ENCODE peak calls at places on chromosomes 6 and 20, in four cellular contexts. X, J, Q and K are unnamed samples.

GRCh38 chr6:40183902-40184301 is 249.6 kb upstream of the MOCS1 start:
- DNase-seq in Q (no peak), J (no peak), X (no peak), K (no peak)

GRCh38 chr6:11043961-11044711 is at the start of gene ELOVL2:
- DNase-seq in Q (no peak), J (peak; percentile 22), X (peak; percentile 88), K (peak; percentile 44)

GRCh38 chr6:133526436-133526835 is 285.3 kb downstream of the EYA4 start:
- DNase-seq in J (no peak), Q (no peak), X (no peak), K (no peak)

GRCh38 chr6:28355743-28356665 is 6.3 kb downstream of the ZKSCAN3 start:
- DNase-seq in X (peak; percentile 93), Q (peak; percentile 91), J (peak; percentile 80), K (peak; percentile 66)

GRCh38 chr6:34922177-34922663 is 33.2 kb downstream of the ANKS1A start:
- DNase-seq in Q (no peak), J (peak; percentile 65), X (peak; percentile 23), K (peak; percentile 40)

GRCh38 chr20:56690531-56691175 is 61.5 kb downstream of the TFAP2C start:
- DNase-seq in Q (peak; percentile 39), J (no peak), X (no peak), K (peak; percentile 31)

GRCh38 chr6:149990672-149991402 is 27.1 kb downstream of the ULBP1 start:
- DNase-seq in Q (no peak), J (no peak), X (peak; percentile 23), K (no peak)

GRCh38 chr6:36912583-36912982 is 26.8 kb downstream of the C6orf89 start:
- DNase-seq in Q (no peak), X (peak; percentile 30), J (peak; percentile 90), K (peak; percentile 87)

GRCh38 chr20:63499333-63499969 is 568 bp upstream of the EEF1A2 start:
- DNase-seq in J (no peak), X (no peak), Q (no peak), K (no peak)

GRCh38 chr6:108448481-108448880 is 112.2 kb upstream of the FOXO3 start:
- DNase-seq in J (no peak), X (no peak), Q (no peak), K (no peak)

GRCh38 chr6:108454356-108454755 is 106.4 kb upstream of the FOXO3 start:
- DNase-seq in X (peak; percentile 46), J (no peak), Q (peak; percentile 63), K (no peak)

GRCh38 chr6:108453601-108454157 is 107.0 kb upstream of the FOXO3 start:
- DNase-seq in Q (no peak), J (peak; percentile 79), X (no peak), K (no peak)

GRCh38 chr6:108455688-108456087 is 105.0 kb upstream of the FOXO3 start:
- DNase-seq in J (no peak), X (no peak), Q (no peak), K (no peak)

GRCh38 chr6:108452725-108453195 is 108.0 kb upstream of the FOXO3 start:
- DNase-seq in J (peak; percentile 76), Q (no peak), X (peak; percentile 26), K (no peak)
- H3K27ac ChIP-seq in J (peak overlapping the region; percentile 79), Q (no peak overlapping the region), X (peak overlapping the region; percentile 44), K (no peak overlapping the region)

DNA sequence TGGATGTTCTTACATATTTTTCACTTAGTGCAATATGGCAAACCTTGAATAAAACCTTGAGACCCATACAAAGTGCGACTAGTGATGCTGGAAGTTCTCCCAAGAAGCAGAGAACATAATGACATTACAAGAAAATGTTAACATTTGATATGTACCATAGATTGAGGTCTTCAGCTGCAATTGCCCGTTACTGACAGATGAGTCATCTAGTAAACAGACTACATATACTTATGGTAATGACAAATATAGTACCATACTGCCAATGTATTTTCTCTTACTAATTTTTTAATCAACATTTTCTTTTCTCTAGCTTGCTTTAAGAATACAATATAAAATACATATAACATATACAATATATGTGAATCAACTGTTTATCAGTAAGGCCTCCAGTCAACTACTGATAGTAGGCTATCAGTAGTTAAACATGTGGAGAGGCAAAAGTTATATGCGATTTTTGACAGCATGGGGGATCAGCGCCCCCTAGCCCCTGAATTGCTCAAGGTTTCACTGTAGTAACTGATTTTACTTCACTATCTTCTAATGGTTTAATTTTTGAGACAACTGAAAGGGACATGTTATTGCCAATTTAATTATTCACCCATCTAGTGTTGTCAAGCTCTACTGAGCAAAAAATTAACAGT is 166.7 kb upstream of the ADGRB3 start:
- DNase-seq in X (no peak), J (no peak), Q (no peak), K (no peak)
- TF ChIP-seq CTCF in X (peak; percentile 26), J (peak; percentile 24), Q (no peak), K (no peak)

DNA sequence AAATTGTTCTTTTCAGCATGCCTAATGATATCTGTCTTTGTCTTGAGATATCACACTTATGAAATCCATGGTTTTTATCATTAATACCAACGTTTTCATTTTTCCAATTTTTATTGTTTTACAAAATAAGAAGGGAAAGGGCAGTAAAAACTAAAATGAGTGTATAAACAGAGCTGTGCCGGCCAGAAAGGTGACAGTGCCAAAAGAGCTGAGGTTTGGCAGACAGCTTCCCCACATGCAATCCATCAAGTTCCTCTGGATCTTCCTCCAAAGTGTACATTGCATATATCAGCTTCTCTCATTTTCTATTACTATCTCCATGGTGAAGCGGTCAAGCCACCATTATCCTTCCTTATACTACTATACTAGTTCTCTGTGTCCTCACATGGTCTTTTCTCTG is 10.1 kb upstream of the TMEM244 start:
- DNase-seq in Q (no peak), J (no peak), X (no peak), K (no peak)
- H3K27ac ChIP-seq in Q (no peak overlapping the region), J (no peak overlapping the region), X (no peak overlapping the region), K (no peak overlapping the region)

GRCh38 chr6:43970913-43971775 is 156.1 kb downstream of the MRPL14 start:
- DNase-seq in X (no peak), J (no peak), Q (peak; percentile 74), K (no peak)

GRCh38 chr6:43973351-43973750 is 153.9 kb downstream of the MRPL14 start:
- DNase-seq in J (no peak), Q (no peak), X (no peak), K (no peak)

GRCh38 chr6:43971776-43972126 is 155.5 kb downstream of the MRPL14 start:
- DNase-seq in J (no peak), Q (no peak), X (no peak), K (no peak)

GRCh38 chr6:43972915-43973304 is 154.3 kb downstream of the MRPL14 start:
- DNase-seq in J (peak; percentile 83), Q (peak; percentile 69), X (peak; percentile 78), K (peak; percentile 43)

DNA sequence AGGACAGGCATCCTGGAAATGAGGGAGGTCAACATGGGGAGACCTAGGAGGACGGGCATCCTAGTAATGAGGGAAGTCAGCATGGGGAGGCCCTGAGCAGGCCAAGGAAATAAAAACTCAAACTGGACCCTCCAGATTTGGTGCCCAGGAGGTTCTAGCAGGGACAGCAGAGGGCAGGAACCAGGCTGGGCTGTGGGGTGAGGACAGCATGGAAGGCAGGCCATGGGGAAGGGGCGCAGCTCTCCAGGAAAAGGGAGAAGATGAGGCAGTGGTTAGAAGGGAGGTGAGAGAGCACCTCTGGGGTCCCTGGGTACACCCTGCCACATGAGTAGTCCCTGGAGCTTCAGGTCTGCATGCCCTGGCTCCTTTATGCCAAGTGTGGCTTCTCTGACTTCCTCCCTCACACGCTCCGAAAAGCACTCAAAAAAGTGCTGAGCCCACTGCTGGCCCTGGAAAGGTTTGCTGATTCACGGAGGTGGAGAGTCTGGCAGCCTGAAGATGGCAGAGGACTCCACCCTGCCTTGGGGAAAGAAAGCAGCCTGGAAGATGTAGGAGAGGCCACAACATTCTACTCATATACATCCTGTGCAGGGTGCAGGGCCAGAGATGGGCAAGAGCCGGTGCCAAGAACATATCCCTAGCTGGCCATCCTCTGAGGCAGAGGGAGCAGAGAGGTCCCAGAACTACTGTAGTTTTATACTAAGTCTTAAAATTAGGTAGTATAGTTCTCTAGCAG is 154.9 kb downstream of the MRPL14 start:
- DNase-seq in X (no peak), J (no peak), Q (no peak), K (peak; percentile 48)
- TF ChIP-seq CTCF in X (no peak), J (no peak), Q (no peak), K (no peak)

GRCh38 chr6:15248451-15249370 is 2.8 kb downstream of the JARID2 start:
- DNase-seq in Q (peak; percentile 98), X (peak; percentile 99), J (peak; percentile 91), K (peak; percentile 98)

GRCh38 chr6:15247750-15248450 is 2.0 kb downstream of the JARID2 start:
- DNase-seq in Q (peak; percentile 68), X (peak; percentile 82), J (peak; percentile 63), K (peak; percentile 63)

GRCh38 chr6:15252205-15252604 is 6.3 kb downstream of the JARID2 start:
- DNase-seq in Q (no peak), J (no peak), X (no peak), K (no peak)

GRCh38 chr6:15249371-15250019 is 3.6 kb downstream of the JARID2 start:
- DNase-seq in J (no peak), X (no peak), Q (no peak), K (no peak)

GRCh38 chr6:15250440-15251168 is 4.7 kb downstream of the JARID2 start:
- DNase-seq in X (no peak), J (no peak), Q (no peak), K (no peak)
- H3K27ac ChIP-seq in X (no peak overlapping the region), J (no peak overlapping the region), Q (no peak overlapping the region), K (no peak overlapping the region)

GRCh38 chr20:24962510-24962909 is 13.4 kb downstream of the CST7 start:
- DNase-seq in X (no peak), J (no peak), Q (no peak), K (no peak)
- TF ChIP-seq CTCF in X (no peak), J (no peak), Q (no peak), K (no peak)